ENCODE peak calls at places on chromosomes 5 and 9, in five cellular contexts. One of them, this sample, is unnamed.

GRCh38 chr5:113487411-113487778 is 858 bp downstream of the MCC start:
- DNase-seq in H9: peak; percentile 56
- DNase-seq in lower lobe of right lung: no peak
- DNase-seq in IMR-90: peak; percentile 5
- DNase-seq in mucosa of descending colon: no peak
- DNase-seq in this sample: no peak

GRCh38 chr5:65762234-65762633 is 40.2 kb downstream of the NLN start:
- DNase-seq in H9: no peak
- DNase-seq in lower lobe of right lung: no peak
- DNase-seq in IMR-90: no peak
- DNase-seq in mucosa of descending colon: no peak
- DNase-seq in this sample: no peak

GRCh38 chr5:125058185-125058826 is 311.9 kb upstream of the ZNF608 start:
- DNase-seq in H9: no peak
- DNase-seq in lower lobe of right lung: no peak
- DNase-seq in IMR-90: peak; percentile 69
- DNase-seq in mucosa of descending colon: no peak
- DNase-seq in this sample: no peak

GRCh38 chr5:73506459-73506955 is 8.3 kb downstream of the BTF3 start:
- DNase-seq in H9: peak; percentile 37
- DNase-seq in lower lobe of right lung: no peak
- DNase-seq in IMR-90: no peak
- DNase-seq in mucosa of descending colon: no peak
- DNase-seq in this sample: no peak

GRCh38 chr5:72498284-72498683 is 8.9 kb downstream of the ZNF366 start:
- DNase-seq in H9: no peak
- DNase-seq in lower lobe of right lung: no peak
- DNase-seq in IMR-90: peak; percentile 69
- DNase-seq in mucosa of descending colon: no peak
- DNase-seq in this sample: no peak

GRCh38 chr5:89445106-89445745 is 562.2 kb upstream of the MEF2C start:
- DNase-seq in H9: no peak
- DNase-seq in lower lobe of right lung: no peak
- DNase-seq in IMR-90: no peak
- DNase-seq in mucosa of descending colon: peak; percentile 17
- DNase-seq in this sample: no peak

GRCh38 chr9:118987167-118987566 is 382.1 kb downstream of the BRINP1 start:
- DNase-seq in H9: no peak
- DNase-seq in lower lobe of right lung: no peak
- DNase-seq in IMR-90: no peak
- DNase-seq in mucosa of descending colon: no peak
- DNase-seq in this sample: no peak

GRCh38 chr5:42811591-42812392 is at the start of gene SELENOP:
- DNase-seq in H9: no peak
- DNase-seq in lower lobe of right lung: no peak
- DNase-seq in IMR-90: no peak
- DNase-seq in mucosa of descending colon: no peak
- DNase-seq in this sample: no peak

GRCh38 chr9:81035171-81035570 is 654.2 kb downstream of the TLE1 start:
- DNase-seq in H9: no peak
- DNase-seq in lower lobe of right lung: no peak
- DNase-seq in IMR-90: peak; percentile 81
- DNase-seq in mucosa of descending colon: no peak
- DNase-seq in this sample: no peak

GRCh38 chr5:151184316-151185042 is 26.9 kb upstream of the ANXA6 start:
- DNase-seq in H9: no peak
- DNase-seq in lower lobe of right lung: no peak
- DNase-seq in IMR-90: no peak
- DNase-seq in mucosa of descending colon: no peak
- DNase-seq in this sample: no peak

GRCh38 chr5:1038417-1039209 is 30.0 kb downstream of the NKD2 start:
- DNase-seq in H9: no peak
- DNase-seq in lower lobe of right lung: peak; percentile 40
- DNase-seq in IMR-90: no peak
- DNase-seq in mucosa of descending colon: no peak
- DNase-seq in this sample: no peak

GRCh38 chr5:132017316-132017715 is 5.9 kb upstream of the ACSL6 start:
- DNase-seq in H9: no peak
- DNase-seq in lower lobe of right lung: no peak
- DNase-seq in IMR-90: no peak
- DNase-seq in mucosa of descending colon: no peak
- DNase-seq in this sample: no peak

GRCh38 chr9:114421147-114421546 is 33.4 kb upstream of the AKNA start:
- DNase-seq in H9: no peak
- DNase-seq in lower lobe of right lung: no peak
- DNase-seq in IMR-90: no peak
- DNase-seq in mucosa of descending colon: no peak
- DNase-seq in this sample: no peak

GRCh38 chr5:94375801-94376200 is 242.6 kb downstream of the KIAA0825 start:
- DNase-seq in H9: no peak
- DNase-seq in lower lobe of right lung: no peak
- DNase-seq in IMR-90: no peak
- DNase-seq in mucosa of descending colon: no peak
- DNase-seq in this sample: no peak

GRCh38 chr9:27471789-27472585 is 52.1 kb upstream of the IFNK start:
- DNase-seq in H9: no peak
- DNase-seq in lower lobe of right lung: no peak
- DNase-seq in IMR-90: no peak
- DNase-seq in mucosa of descending colon: no peak
- DNase-seq in this sample: peak; percentile 38

GRCh38 chr5:53069626-53070025 is 39.9 kb downstream of the MOCS2 start:
- DNase-seq in H9: no peak
- DNase-seq in lower lobe of right lung: no peak
- DNase-seq in IMR-90: peak; percentile 83
- DNase-seq in mucosa of descending colon: no peak
- DNase-seq in this sample: no peak

GRCh38 chr5:179313849-179314521 is 31.3 kb downstream of the ADAMTS2 start:
- DNase-seq in H9: no peak
- DNase-seq in lower lobe of right lung: peak; percentile 60
- DNase-seq in IMR-90: peak; percentile 96
- DNase-seq in mucosa of descending colon: peak; percentile 67
- DNase-seq in this sample: no peak

GRCh38 chr5:1207555-1207954 is 6.2 kb downstream of the SLC6A19 start:
- DNase-seq in H9: no peak
- DNase-seq in lower lobe of right lung: no peak
- DNase-seq in IMR-90: no peak
- DNase-seq in mucosa of descending colon: no peak
- DNase-seq in this sample: no peak

GRCh38 chr5:139246394-139246793 is 47.1 kb upstream of the MATR3 start:
- DNase-seq in H9: peak; percentile 36
- DNase-seq in lower lobe of right lung: peak; percentile 54
- DNase-seq in IMR-90: peak; percentile 60
- DNase-seq in mucosa of descending colon: no peak
- DNase-seq in this sample: no peak

GRCh38 chr5:14581891-14582796 is 552 bp downstream of the OTULINL start:
- DNase-seq in H9: peak; percentile 72
- DNase-seq in lower lobe of right lung: peak; percentile 84
- DNase-seq in IMR-90: no peak
- DNase-seq in mucosa of descending colon: peak; percentile 85
- DNase-seq in this sample: peak; percentile 92

GRCh38 chr9:120643096-120643495 is 63.1 kb upstream of the CDK5RAP2 start:
- DNase-seq in H9: no peak
- DNase-seq in lower lobe of right lung: no peak
- DNase-seq in IMR-90: no peak
- DNase-seq in mucosa of descending colon: no peak
- DNase-seq in this sample: no peak

GRCh38 chr5:124678478-124678877 is 68.0 kb downstream of the ZNF608 start:
- DNase-seq in H9: no peak
- DNase-seq in lower lobe of right lung: no peak
- DNase-seq in IMR-90: no peak
- DNase-seq in mucosa of descending colon: no peak
- DNase-seq in this sample: no peak

GRCh38 chr5:139644646-139645494 is 3.3 kb upstream of the CXXC5 start:
- DNase-seq in H9: no peak
- DNase-seq in lower lobe of right lung: no peak
- DNase-seq in IMR-90: no peak
- DNase-seq in mucosa of descending colon: peak; percentile 24
- DNase-seq in this sample: no peak

GRCh38 chr5:180790020-180790419 is 12.6 kb downstream of the MGAT1 start:
- DNase-seq in H9: peak; percentile 85
- DNase-seq in lower lobe of right lung: no peak
- DNase-seq in IMR-90: no peak
- DNase-seq in mucosa of descending colon: no peak
- DNase-seq in this sample: peak; percentile 36

GRCh38 chr5:151565971-151566370 is 25.2 kb downstream of the FAT2 start:
- DNase-seq in H9: no peak
- DNase-seq in lower lobe of right lung: no peak
- DNase-seq in IMR-90: no peak
- DNase-seq in mucosa of descending colon: no peak
- DNase-seq in this sample: no peak

GRCh38 chr5:115471674-115472073 is 72.9 kb downstream of the FEM1C start:
- DNase-seq in H9: no peak
- DNase-seq in lower lobe of right lung: no peak
- DNase-seq in IMR-90: no peak
- DNase-seq in mucosa of descending colon: no peak
- DNase-seq in this sample: no peak

GRCh38 chr9:110765926-110766325 is 97.3 kb downstream of the MUSK start:
- DNase-seq in H9: no peak
- DNase-seq in lower lobe of right lung: no peak
- DNase-seq in IMR-90: no peak
- DNase-seq in mucosa of descending colon: no peak
- DNase-seq in this sample: no peak

GRCh38 chr5:122877518-122877917 is 32.1 kb downstream of the SNX24 start:
- DNase-seq in H9: no peak
- DNase-seq in lower lobe of right lung: no peak
- DNase-seq in IMR-90: no peak
- DNase-seq in mucosa of descending colon: no peak
- DNase-seq in this sample: no peak

GRCh38 chr9:124347206-124347967 is 67.9 kb downstream of the PSMB7 start:
- DNase-seq in H9: no peak
- DNase-seq in lower lobe of right lung: peak; percentile 18
- DNase-seq in IMR-90: no peak
- DNase-seq in mucosa of descending colon: peak; percentile 15
- DNase-seq in this sample: no peak

GRCh38 chr9:86507119-86507731 is 153.0 kb upstream of the TUT7 start:
- DNase-seq in H9: no peak
- DNase-seq in lower lobe of right lung: no peak
- DNase-seq in IMR-90: no peak
- DNase-seq in mucosa of descending colon: no peak
- DNase-seq in this sample: no peak

GRCh38 chr9:1005043-1005667 is 28.7 kb downstream of the DMRT3 start:
- DNase-seq in H9: peak; percentile 62
- DNase-seq in lower lobe of right lung: no peak
- DNase-seq in IMR-90: peak; percentile 47
- DNase-seq in mucosa of descending colon: no peak
- DNase-seq in this sample: peak; percentile 50

GRCh38 chr5:124236366-124237231 is 509.8 kb downstream of the ZNF608 start:
- DNase-seq in H9: no peak
- DNase-seq in lower lobe of right lung: no peak
- DNase-seq in IMR-90: peak; percentile 1
- DNase-seq in mucosa of descending colon: no peak
- DNase-seq in this sample: no peak

GRCh38 chr9:107739601-107740082 is 250.1 kb upstream of the KLF4 start:
- DNase-seq in H9: no peak
- DNase-seq in lower lobe of right lung: peak; percentile 56
- DNase-seq in IMR-90: peak; percentile 15
- DNase-seq in mucosa of descending colon: peak; percentile 44
- DNase-seq in this sample: no peak

GRCh38 chr5:68046445-68046844 is 169.1 kb upstream of the PIK3R1 start:
- DNase-seq in H9: no peak
- DNase-seq in lower lobe of right lung: no peak
- DNase-seq in IMR-90: peak; percentile 98
- DNase-seq in mucosa of descending colon: no peak
- DNase-seq in this sample: no peak

GRCh38 chr9:106861585-106862114 is 1.3 kb upstream of the ZNF462 start:
- DNase-seq in H9: no peak
- DNase-seq in lower lobe of right lung: no peak
- DNase-seq in IMR-90: no peak
- DNase-seq in mucosa of descending colon: no peak
- DNase-seq in this sample: no peak

DNA sequence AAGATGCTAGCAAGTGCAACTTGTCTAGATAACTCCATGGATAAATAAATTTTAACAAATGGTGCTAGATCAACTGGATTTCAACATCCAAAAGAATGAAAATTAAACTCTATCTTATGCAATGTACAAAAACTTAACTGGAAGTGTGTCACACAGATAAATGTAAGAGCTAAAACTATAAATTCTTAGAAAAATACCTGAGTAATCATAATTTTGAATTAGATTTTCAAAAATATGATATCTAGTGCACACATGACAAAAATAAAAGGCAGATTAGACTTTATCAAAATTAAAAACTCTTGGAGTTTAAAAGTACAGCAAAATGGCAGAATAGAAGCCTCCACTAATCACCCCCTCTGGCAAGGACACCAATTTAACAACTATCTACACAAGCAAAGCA is 1791.2 kb upstream of the CDH6 start:
- DNase-seq in H9: no peak
- DNase-seq in lower lobe of right lung: no peak
- DNase-seq in IMR-90: no peak
- DNase-seq in mucosa of descending colon: no peak
- DNase-seq in this sample: no peak
- H3K9me3 ChIP-seq in H9: no peaks in the 10 kb centered on the region
- H3K9me3 ChIP-seq in lower lobe of right lung: peaks cover 7% of the 10 kb centered on the region
- H3K9me3 ChIP-seq in IMR-90: peaks cover 10% of the 10 kb centered on the region
- H3K9me3 ChIP-seq in mucosa of descending colon: peaks cover 43% of the 10 kb centered on the region
- H3K9me3 ChIP-seq in this sample: no peaks in the 10 kb centered on the region

GRCh38 chr5:176596689-176597416 is 13.1 kb downstream of the GPRIN1 start:
- DNase-seq in H9: peak; percentile 76
- DNase-seq in lower lobe of right lung: no peak
- DNase-seq in IMR-90: no peak
- DNase-seq in mucosa of descending colon: peak; percentile 79
- DNase-seq in this sample: no peak
- TF ChIP-seq CTCF in H9: peak; percentile 35
- TF ChIP-seq CTCF in lower lobe of right lung: no peak
- TF ChIP-seq CTCF in IMR-90: no peak
- TF ChIP-seq CTCF in mucosa of descending colon: peak; percentile 37
- TF ChIP-seq CTCF in this sample: no peak

GRCh38 chr9:133781828-133782135 is 43.6 kb upstream of the SARDH start:
- DNase-seq in H9: no peak
- DNase-seq in lower lobe of right lung: no peak
- DNase-seq in IMR-90: no peak
- DNase-seq in mucosa of descending colon: no peak
- DNase-seq in this sample: no peak
- H3K9me3 ChIP-seq in H9: no peaks in the 10 kb centered on the region
- H3K9me3 ChIP-seq in lower lobe of right lung: no peaks in the 10 kb centered on the region
- H3K9me3 ChIP-seq in IMR-90: no peaks in the 10 kb centered on the region
- H3K9me3 ChIP-seq in mucosa of descending colon: no peaks in the 10 kb centered on the region
- H3K9me3 ChIP-seq in this sample: no peaks in the 10 kb centered on the region

GRCh38 chr5:169299651-169300467 is 1.1 kb downstream of the SLIT3 start:
- DNase-seq in H9: peak; percentile 37
- DNase-seq in lower lobe of right lung: no peak
- DNase-seq in IMR-90: no peak
- DNase-seq in mucosa of descending colon: no peak
- DNase-seq in this sample: no peak

GRCh38 chr5:169301386-169301930 is 519 bp upstream of the SLIT3 start:
- DNase-seq in H9: peak; percentile 62
- DNase-seq in lower lobe of right lung: no peak
- DNase-seq in IMR-90: no peak
- DNase-seq in mucosa of descending colon: no peak
- DNase-seq in this sample: no peak

GRCh38 chr5:169302046-169302445 is 1.1 kb upstream of the SLIT3 start:
- DNase-seq in H9: no peak
- DNase-seq in lower lobe of right lung: no peak
- DNase-seq in IMR-90: no peak
- DNase-seq in mucosa of descending colon: no peak
- DNase-seq in this sample: no peak

GRCh38 chr5:169299146-169299545 is 1.8 kb downstream of the SLIT3 start:
- DNase-seq in H9: no peak
- DNase-seq in lower lobe of right lung: no peak
- DNase-seq in IMR-90: no peak
- DNase-seq in mucosa of descending colon: no peak
- DNase-seq in this sample: no peak

GRCh38 chr5:169300468-169301385 is at the start of gene SLIT3:
- DNase-seq in H9: peak; percentile 87
- DNase-seq in lower lobe of right lung: no peak
- DNase-seq in IMR-90: peak; percentile 47
- DNase-seq in mucosa of descending colon: peak; percentile 60
- DNase-seq in this sample: no peak
- TF ChIP-seq CTCF in H9: no peak
- TF ChIP-seq CTCF in lower lobe of right lung: no peak
- TF ChIP-seq CTCF in IMR-90: no peak
- TF ChIP-seq CTCF in mucosa of descending colon: no peak
- TF ChIP-seq CTCF in this sample: no peak

This sample was measured in WERI-Rb-1.